ENCODE peak calls at places on chromosomes 7 and 10, in six cellular contexts. One of them, this sample, is unnamed.

GRCh38 chr10:22461891-22462290 is 116.6 kb downstream of the SPAG6 start:
- DNase-seq in AG09309: no peak
- DNase-seq in tibial nerve: no peak
- DNase-seq in fibroblast of the aortic adventitia: no peak
- DNase-seq in HCT116: no peak
- DNase-seq in AG04449: no peak
- DNase-seq in this sample: no peak

GRCh38 chr10:11533328-11533781 is 78.1 kb downstream of the USP6NL start:
- DNase-seq in HCT116: no peak
- DNase-seq in fibroblast of the aortic adventitia: peak
- DNase-seq in AG09309: no peak
- DNase-seq in AG04449: no peak
- DNase-seq in tibial nerve: no peak
- DNase-seq in this sample: peak

GRCh38 chr10:5971315-5971832 is 6.0 kb downstream of the IL15RA start:
- DNase-seq in AG09309: no peak
- DNase-seq in AG04449: no peak
- DNase-seq in fibroblast of the aortic adventitia: peak
- DNase-seq in HCT116: no peak
- DNase-seq in tibial nerve: no peak
- DNase-seq in this sample: no peak

GRCh38 chr7:860149-860548 is 16.2 kb upstream of the GET4 start:
- DNase-seq in AG04449: no peak
- DNase-seq in fibroblast of the aortic adventitia: no peak
- DNase-seq in tibial nerve: no peak
- DNase-seq in HCT116: no peak
- DNase-seq in AG09309: no peak
- DNase-seq in this sample: no peak

GRCh38 chr7:44583145-44583544 is 1.1 kb upstream of the TMED4 start:
- DNase-seq in fibroblast of the aortic adventitia: no peak
- DNase-seq in HCT116: no peak
- DNase-seq in AG09309: no peak
- DNase-seq in AG04449: no peak
- DNase-seq in tibial nerve: no peak
- DNase-seq in this sample: no peak

GRCh38 chr10:90174531-90174930 is 473.1 kb downstream of the KIF20B start:
- DNase-seq in fibroblast of the aortic adventitia: no peak
- DNase-seq in tibial nerve: no peak
- DNase-seq in AG09309: no peak
- DNase-seq in HCT116: no peak
- DNase-seq in AG04449: no peak
- DNase-seq in this sample: no peak

GRCh38 chr10:65313406-65313805 is 1612.4 kb upstream of the LRRTM3 start:
- DNase-seq in AG04449: no peak
- DNase-seq in HCT116: no peak
- DNase-seq in tibial nerve: no peak
- DNase-seq in fibroblast of the aortic adventitia: no peak
- DNase-seq in AG09309: no peak
- DNase-seq in this sample: no peak

GRCh38 chr10:22253578-22253882 is 35.7 kb upstream of the EBLN1 start:
- DNase-seq in fibroblast of the aortic adventitia: no peak
- DNase-seq in AG04449: no peak
- DNase-seq in AG09309: no peak
- DNase-seq in HCT116: no peak
- DNase-seq in tibial nerve: peak
- DNase-seq in this sample: no peak

GRCh38 chr7:109456116-109456515 is 886.4 kb downstream of the DNAJB9 start:
- DNase-seq in AG04449: no peak
- DNase-seq in AG09309: no peak
- DNase-seq in HCT116: no peak
- DNase-seq in tibial nerve: no peak
- DNase-seq in fibroblast of the aortic adventitia: no peak
- DNase-seq in this sample: no peak

GRCh38 chr7:108403597-108404217 is 52.5 kb downstream of the NRCAM start:
- DNase-seq in tibial nerve: no peak
- DNase-seq in HCT116: no peak
- DNase-seq in AG09309: no peak
- DNase-seq in fibroblast of the aortic adventitia: no peak
- DNase-seq in AG04449: no peak
- DNase-seq in this sample: no peak

GRCh38 chr7:130380121-130380860 is at the start of gene CPA1:
- DNase-seq in tibial nerve: no peak
- DNase-seq in fibroblast of the aortic adventitia: no peak
- DNase-seq in AG04449: no peak
- DNase-seq in HCT116: no peak
- DNase-seq in AG09309: no peak
- DNase-seq in this sample: no peak

GRCh38 chr7:49488573-49488972 is 284.9 kb upstream of the VWC2 start:
- DNase-seq in HCT116: no peak
- DNase-seq in AG09309: no peak
- DNase-seq in fibroblast of the aortic adventitia: no peak
- DNase-seq in AG04449: no peak
- DNase-seq in tibial nerve: no peak
- DNase-seq in this sample: no peak

GRCh38 chr7:104772405-104772821 is 241.6 kb upstream of the KMT2E start:
- DNase-seq in AG04449: no peak
- DNase-seq in HCT116: no peak
- DNase-seq in fibroblast of the aortic adventitia: no peak
- DNase-seq in tibial nerve: no peak
- DNase-seq in AG09309: no peak
- DNase-seq in this sample: no peak

GRCh38 chr7:17599733-17600685 is 301.6 kb downstream of the AHR start:
- DNase-seq in AG04449: peak
- DNase-seq in HCT116: no peak
- DNase-seq in fibroblast of the aortic adventitia: peak
- DNase-seq in tibial nerve: peak
- DNase-seq in AG09309: peak
- DNase-seq in this sample: peak

GRCh38 chr10:97466755-97467154 is 20.8 kb downstream of the ZDHHC16 start:
- DNase-seq in HCT116: peak
- DNase-seq in fibroblast of the aortic adventitia: peak
- DNase-seq in AG04449: no peak
- DNase-seq in AG09309: no peak
- DNase-seq in tibial nerve: no peak
- DNase-seq in this sample: no peak

GRCh38 chr7:35316549-35316948 is 62.6 kb upstream of the TBX20 start:
- DNase-seq in fibroblast of the aortic adventitia: peak
- DNase-seq in AG09309: no peak
- DNase-seq in HCT116: no peak
- DNase-seq in AG04449: no peak
- DNase-seq in tibial nerve: no peak
- DNase-seq in this sample: no peak

GRCh38 chr10:11626071-11626470 is 14.6 kb upstream of the USP6NL start:
- DNase-seq in AG04449: no peak
- DNase-seq in HCT116: no peak
- DNase-seq in AG09309: no peak
- DNase-seq in tibial nerve: no peak
- DNase-seq in fibroblast of the aortic adventitia: no peak
- DNase-seq in this sample: no peak

GRCh38 chr7:119935418-119936025 is 337.5 kb upstream of the KCND2 start:
- DNase-seq in tibial nerve: no peak
- DNase-seq in fibroblast of the aortic adventitia: peak
- DNase-seq in AG09309: no peak
- DNase-seq in AG04449: no peak
- DNase-seq in HCT116: peak
- DNase-seq in this sample: peak

GRCh38 chr7:2138146-2138765 is 94.5 kb downstream of the MAD1L1 start:
- DNase-seq in AG04449: no peak
- DNase-seq in AG09309: no peak
- DNase-seq in fibroblast of the aortic adventitia: no peak
- DNase-seq in HCT116: no peak
- DNase-seq in tibial nerve: no peak
- DNase-seq in this sample: no peak

GRCh38 chr7:120052884-120053382 is 220.0 kb upstream of the KCND2 start:
- DNase-seq in AG09309: peak
- DNase-seq in fibroblast of the aortic adventitia: peak
- DNase-seq in AG04449: peak
- DNase-seq in tibial nerve: peak
- DNase-seq in HCT116: no peak
- DNase-seq in this sample: no peak

GRCh38 chr7:134196439-134196838 is 69.3 kb downstream of the LRGUK start:
- DNase-seq in tibial nerve: no peak
- DNase-seq in AG04449: no peak
- DNase-seq in HCT116: no peak
- DNase-seq in AG09309: no peak
- DNase-seq in fibroblast of the aortic adventitia: no peak
- DNase-seq in this sample: no peak

GRCh38 chr7:114086906-114087651 is 168.3 kb upstream of the PPP1R3A start:
- DNase-seq in fibroblast of the aortic adventitia: peak
- DNase-seq in tibial nerve: peak
- DNase-seq in HCT116: no peak
- DNase-seq in AG09309: no peak
- DNase-seq in AG04449: no peak
- DNase-seq in this sample: no peak

GRCh38 chr10:79422178-79422892 is 23.1 kb downstream of the ZCCHC24 start:
- DNase-seq in fibroblast of the aortic adventitia: peak
- DNase-seq in AG09309: no peak
- DNase-seq in tibial nerve: peak
- DNase-seq in AG04449: peak
- DNase-seq in HCT116: no peak
- DNase-seq in this sample: peak

GRCh38 chr7:35504365-35504764 is 190.6 kb downstream of the HERPUD2 start:
- DNase-seq in AG04449: no peak
- DNase-seq in AG09309: no peak
- DNase-seq in tibial nerve: no peak
- DNase-seq in fibroblast of the aortic adventitia: no peak
- DNase-seq in HCT116: no peak
- DNase-seq in this sample: no peak

GRCh38 chr10:38118072-38118807 is 24.1 kb downstream of the ZNF37A start:
- DNase-seq in tibial nerve: no peak
- DNase-seq in AG09309: no peak
- DNase-seq in HCT116: peak
- DNase-seq in AG04449: no peak
- DNase-seq in fibroblast of the aortic adventitia: peak
- DNase-seq in this sample: peak

GRCh38 chr10:86876748-86877147 is 80.7 kb downstream of the MMRN2 start:
- DNase-seq in AG04449: peak
- DNase-seq in fibroblast of the aortic adventitia: no peak
- DNase-seq in AG09309: no peak
- DNase-seq in tibial nerve: no peak
- DNase-seq in HCT116: no peak
- DNase-seq in this sample: peak

GRCh38 chr10:90051053-90051452 is 349.7 kb downstream of the KIF20B start:
- DNase-seq in AG09309: no peak
- DNase-seq in fibroblast of the aortic adventitia: no peak
- DNase-seq in AG04449: no peak
- DNase-seq in HCT116: no peak
- DNase-seq in tibial nerve: no peak
- DNase-seq in this sample: no peak

GRCh38 chr10:14478639-14479038 is 147.9 kb upstream of the FRMD4A start:
- DNase-seq in AG04449: peak
- DNase-seq in fibroblast of the aortic adventitia: peak
- DNase-seq in HCT116: peak
- DNase-seq in AG09309: no peak
- DNase-seq in tibial nerve: peak
- DNase-seq in this sample: no peak
- TF ChIP-seq CTCF in AG04449: peak
- TF ChIP-seq CTCF in fibroblast of the aortic adventitia: peak
- TF ChIP-seq CTCF in HCT116: peak
- TF ChIP-seq CTCF in AG09309: peak
- TF ChIP-seq CTCF in tibial nerve: peak
- TF ChIP-seq CTCF in this sample: peak

DNA sequence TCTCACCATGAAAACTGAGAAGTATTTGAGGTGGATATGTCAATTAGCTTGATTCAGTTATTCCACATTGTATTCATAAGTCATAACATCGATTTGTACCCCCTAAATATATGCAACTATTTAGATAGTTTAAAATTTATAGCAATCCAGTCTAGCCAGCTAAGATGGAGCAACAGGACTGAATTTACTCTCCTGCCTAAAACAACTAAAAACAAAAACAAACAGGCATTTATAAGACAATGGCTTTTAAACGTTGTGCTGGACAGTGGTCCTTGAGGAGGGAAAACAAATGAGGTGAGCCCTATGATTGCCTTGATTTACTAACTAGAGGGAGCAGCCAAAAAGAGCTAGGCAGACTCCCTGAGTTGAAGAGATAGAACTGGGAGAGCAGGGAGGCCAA is 814 bp upstream of the GPAM start:
- DNase-seq in HCT116: no peak
- DNase-seq in fibroblast of the aortic adventitia: no peak
- DNase-seq in AG09309: no peak
- DNase-seq in tibial nerve: no peak
- DNase-seq in AG04449: no peak
- DNase-seq in this sample: no peak
- H3K4me3 ChIP-seq in HCT116: peak
- H3K4me3 ChIP-seq in fibroblast of the aortic adventitia: peak
- H3K4me3 ChIP-seq in AG09309: no peak
- H3K4me3 ChIP-seq in tibial nerve: peak
- H3K4me3 ChIP-seq in AG04449: peak
- H3K4me3 ChIP-seq in this sample: peak

DNA sequence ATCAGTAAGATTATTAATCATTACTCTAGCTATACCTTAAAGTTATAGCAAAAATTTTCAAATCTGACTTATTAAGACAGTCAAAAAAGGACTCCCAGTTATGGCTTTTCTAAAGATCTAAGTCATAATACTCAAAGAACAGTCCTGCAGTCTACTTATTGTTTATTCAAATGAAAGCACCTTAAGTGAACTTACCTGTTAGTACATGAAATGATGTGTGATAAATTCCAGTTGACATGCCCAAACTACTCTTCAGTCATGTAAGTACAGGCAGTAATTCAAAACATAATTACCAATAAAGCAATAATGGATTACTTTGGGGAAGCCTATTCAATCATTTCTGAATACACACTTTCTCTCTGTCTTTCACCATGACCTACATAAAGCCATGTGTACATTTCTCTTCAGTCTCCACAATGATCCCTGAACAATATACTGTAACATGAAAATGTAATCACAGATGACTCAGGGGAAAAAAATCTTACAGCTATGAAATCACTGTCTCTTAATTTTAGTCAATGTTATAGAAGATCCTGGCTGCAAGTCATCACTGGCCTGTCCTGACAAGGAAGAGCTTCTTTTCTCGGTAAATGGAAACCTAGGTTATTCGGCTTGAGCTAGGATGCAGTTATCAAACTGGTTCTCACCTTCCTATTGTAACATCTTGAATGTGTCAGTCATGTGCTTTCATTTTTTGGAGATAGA is 420.7 kb upstream of the LRRTM3 start:
- DNase-seq in fibroblast of the aortic adventitia: no peak
- DNase-seq in HCT116: no peak
- DNase-seq in tibial nerve: no peak
- DNase-seq in AG04449: no peak
- DNase-seq in AG09309: no peak
- DNase-seq in this sample: no peak
- TF ChIP-seq CTCF in fibroblast of the aortic adventitia: no peak
- TF ChIP-seq CTCF in HCT116: no peak
- TF ChIP-seq CTCF in tibial nerve: no peak
- TF ChIP-seq CTCF in AG04449: no peak
- TF ChIP-seq CTCF in AG09309: no peak
- TF ChIP-seq CTCF in this sample: no peak

DNA sequence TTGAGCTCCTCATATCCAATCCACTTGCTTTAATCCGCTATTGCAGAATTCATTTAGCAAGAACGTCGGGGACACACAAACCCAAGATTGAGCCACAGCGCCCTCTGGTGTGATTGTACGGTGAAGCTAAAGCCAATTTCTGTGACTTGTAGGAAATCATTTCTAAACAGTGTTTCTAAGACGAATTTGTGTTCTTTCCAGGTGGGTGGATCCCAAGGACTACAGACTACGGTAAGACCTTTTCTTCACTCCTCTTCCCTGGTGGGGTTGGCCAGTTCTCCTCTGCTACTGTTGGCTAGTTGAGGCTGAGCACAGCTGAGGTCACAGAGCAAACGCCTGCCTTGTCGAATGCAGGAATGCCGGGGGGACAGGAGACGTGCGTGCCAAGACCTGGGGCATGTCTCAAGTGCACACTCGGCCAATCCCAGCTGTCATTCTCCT is 5.2 kb downstream of the DMBT1 start:
- DNase-seq in AG04449: peak
- DNase-seq in HCT116: peak
- DNase-seq in fibroblast of the aortic adventitia: peak
- DNase-seq in tibial nerve: peak
- DNase-seq in AG09309: peak
- DNase-seq in this sample: peak
- H3K4me3 ChIP-seq in AG04449: peak
- H3K4me3 ChIP-seq in HCT116: peak
- H3K4me3 ChIP-seq in fibroblast of the aortic adventitia: peak
- H3K4me3 ChIP-seq in tibial nerve: no peak
- H3K4me3 ChIP-seq in AG09309: peak
- H3K4me3 ChIP-seq in this sample: no peak